ENCODE peak calls at places on chromosomes 2 and 18, in five cellular contexts. One of them, this sample, is unnamed.

GRCh38 chr18:6807504-6808257 is 78.2 kb downstream of the ARHGAP28 start:
- DNase-seq in foreskin fibroblast: no peak
- DNase-seq in brain microvascular endothelial cell: no peak
- DNase-seq in AG04450: no peak
- DNase-seq in transverse colon: no peak
- DNase-seq in this sample: no peak

GRCh38 chr2:24342110-24342910 is 18.0 kb downstream of the ITSN2 start:
- DNase-seq in foreskin fibroblast: peak
- DNase-seq in brain microvascular endothelial cell: peak
- DNase-seq in AG04450: no peak
- DNase-seq in transverse colon: no peak
- DNase-seq in this sample: no peak

GRCh38 chr2:96484096-96484495 is 21.1 kb downstream of the NEURL3 start:
- DNase-seq in foreskin fibroblast: no peak
- DNase-seq in brain microvascular endothelial cell: no peak
- DNase-seq in AG04450: no peak
- DNase-seq in transverse colon: no peak
- DNase-seq in this sample: no peak

GRCh38 chr2:177869209-177869608 is 203.4 kb downstream of the PDE11A start:
- DNase-seq in foreskin fibroblast: no peak
- DNase-seq in brain microvascular endothelial cell: no peak
- DNase-seq in AG04450: no peak
- DNase-seq in transverse colon: no peak
- DNase-seq in this sample: no peak

GRCh38 chr2:129812071-129812470 is 167.4 kb upstream of the RAB6C start:
- DNase-seq in foreskin fibroblast: no peak
- DNase-seq in brain microvascular endothelial cell: no peak
- DNase-seq in AG04450: no peak
- DNase-seq in transverse colon: peak
- DNase-seq in this sample: no peak

GRCh38 chr2:11343626-11344341 is 652 bp downstream of the ROCK2 start:
- DNase-seq in foreskin fibroblast: peak
- DNase-seq in brain microvascular endothelial cell: peak
- DNase-seq in AG04450: no peak
- DNase-seq in transverse colon: peak
- DNase-seq in this sample: no peak

GRCh38 chr2:30336978-30337841 is 105.9 kb downstream of the LBH start:
- DNase-seq in foreskin fibroblast: no peak
- DNase-seq in brain microvascular endothelial cell: no peak
- DNase-seq in AG04450: no peak
- DNase-seq in transverse colon: peak
- DNase-seq in this sample: no peak

GRCh38 chr2:209445485-209445884 is 21.6 kb downstream of the MAP2 start:
- DNase-seq in foreskin fibroblast: no peak
- DNase-seq in brain microvascular endothelial cell: no peak
- DNase-seq in AG04450: no peak
- DNase-seq in transverse colon: no peak
- DNase-seq in this sample: no peak

GRCh38 chr2:186105016-186105415 is 366.4 kb downstream of the FSIP2 start:
- DNase-seq in foreskin fibroblast: no peak
- DNase-seq in brain microvascular endothelial cell: no peak
- DNase-seq in AG04450: no peak
- DNase-seq in transverse colon: no peak
- DNase-seq in this sample: no peak

GRCh38 chr2:235694721-235695601 is 201.1 kb downstream of the AGAP1 start:
- DNase-seq in foreskin fibroblast: no peak
- DNase-seq in brain microvascular endothelial cell: no peak
- DNase-seq in AG04450: no peak
- DNase-seq in transverse colon: no peak
- DNase-seq in this sample: no peak

GRCh38 chr18:48184118-48184517 is 225.1 kb downstream of the ZBTB7C start:
- DNase-seq in foreskin fibroblast: no peak
- DNase-seq in brain microvascular endothelial cell: no peak
- DNase-seq in AG04450: no peak
- DNase-seq in transverse colon: no peak
- DNase-seq in this sample: no peak

GRCh38 chr18:44922968-44923367 is 242.3 kb downstream of the SETBP1 start:
- DNase-seq in foreskin fibroblast: peak
- DNase-seq in brain microvascular endothelial cell: no peak
- DNase-seq in AG04450: no peak
- DNase-seq in transverse colon: no peak
- DNase-seq in this sample: no peak

GRCh38 chr2:19902272-19902730 is 518 bp upstream of the TTC32 start:
- DNase-seq in foreskin fibroblast: no peak
- DNase-seq in brain microvascular endothelial cell: no peak
- DNase-seq in AG04450: no peak
- DNase-seq in transverse colon: no peak
- DNase-seq in this sample: no peak

GRCh38 chr18:55988537-55988936 is 400.5 kb upstream of the TCF4 start:
- DNase-seq in foreskin fibroblast: no peak
- DNase-seq in brain microvascular endothelial cell: peak
- DNase-seq in AG04450: peak
- DNase-seq in transverse colon: no peak
- DNase-seq in this sample: no peak

GRCh38 chr2:195533771-195534642 is 123.0 kb upstream of the SLC39A10 start:
- DNase-seq in foreskin fibroblast: peak
- DNase-seq in brain microvascular endothelial cell: peak
- DNase-seq in AG04450: peak
- DNase-seq in transverse colon: peak
- DNase-seq in this sample: peak

GRCh38 chr2:103808814-103809213 is 1045.1 kb upstream of the POU3F3 start:
- DNase-seq in foreskin fibroblast: no peak
- DNase-seq in brain microvascular endothelial cell: no peak
- DNase-seq in AG04450: no peak
- DNase-seq in transverse colon: no peak
- DNase-seq in this sample: no peak

GRCh38 chr2:78984386-78984785 is 41.1 kb upstream of the REG3G start:
- DNase-seq in foreskin fibroblast: no peak
- DNase-seq in brain microvascular endothelial cell: no peak
- DNase-seq in AG04450: no peak
- DNase-seq in transverse colon: no peak
- DNase-seq in this sample: no peak

GRCh38 chr2:209771474-209772292 is at the start of gene UNC80:
- DNase-seq in foreskin fibroblast: peak
- DNase-seq in brain microvascular endothelial cell: peak
- DNase-seq in AG04450: peak
- DNase-seq in transverse colon: peak
- DNase-seq in this sample: peak

GRCh38 chr2:102839668-102840388 is 78.0 kb downstream of the TMEM182 start:
- DNase-seq in foreskin fibroblast: no peak
- DNase-seq in brain microvascular endothelial cell: peak
- DNase-seq in AG04450: peak
- DNase-seq in transverse colon: no peak
- DNase-seq in this sample: peak

GRCh38 chr2:207810200-207810788 is 40.6 kb upstream of the FZD5 start:
- DNase-seq in foreskin fibroblast: no peak
- DNase-seq in brain microvascular endothelial cell: no peak
- DNase-seq in AG04450: no peak
- DNase-seq in transverse colon: no peak
- DNase-seq in this sample: no peak

GRCh38 chr2:195622966-195623365 is 34.1 kb upstream of the SLC39A10 start:
- DNase-seq in foreskin fibroblast: no peak
- DNase-seq in brain microvascular endothelial cell: no peak
- DNase-seq in AG04450: no peak
- DNase-seq in transverse colon: no peak
- DNase-seq in this sample: no peak

GRCh38 chr2:196234672-196235071 is 63.3 kb upstream of the STK17B start:
- DNase-seq in foreskin fibroblast: peak
- DNase-seq in brain microvascular endothelial cell: peak
- DNase-seq in AG04450: no peak
- DNase-seq in transverse colon: no peak
- DNase-seq in this sample: peak

GRCh38 chr2:145028055-145028630 is 508.2 kb upstream of the ZEB2 start:
- DNase-seq in foreskin fibroblast: no peak
- DNase-seq in brain microvascular endothelial cell: no peak
- DNase-seq in AG04450: no peak
- DNase-seq in transverse colon: no peak
- DNase-seq in this sample: no peak

GRCh38 chr2:190283783-190284182 is 35.8 kb downstream of the HIBCH start:
- DNase-seq in foreskin fibroblast: peak
- DNase-seq in brain microvascular endothelial cell: no peak
- DNase-seq in AG04450: peak
- DNase-seq in transverse colon: no peak
- DNase-seq in this sample: no peak

GRCh38 chr2:126783341-126783740 is 115.3 kb upstream of the TEX51 start:
- DNase-seq in foreskin fibroblast: no peak
- DNase-seq in brain microvascular endothelial cell: no peak
- DNase-seq in AG04450: no peak
- DNase-seq in transverse colon: no peak
- DNase-seq in this sample: no peak

GRCh38 chr2:214226061-214226460 is 184.8 kb upstream of the VWC2L start:
- DNase-seq in foreskin fibroblast: no peak
- DNase-seq in brain microvascular endothelial cell: no peak
- DNase-seq in AG04450: no peak
- DNase-seq in transverse colon: no peak
- DNase-seq in this sample: no peak

GRCh38 chr2:60553496-60553991 is at the start of gene BCL11A:
- DNase-seq in foreskin fibroblast: peak
- DNase-seq in brain microvascular endothelial cell: peak
- DNase-seq in AG04450: peak
- DNase-seq in transverse colon: peak
- DNase-seq in this sample: peak

GRCh38 chr2:130891968-130892367 is 55.3 kb downstream of the ARHGEF4 start:
- DNase-seq in foreskin fibroblast: no peak
- DNase-seq in brain microvascular endothelial cell: no peak
- DNase-seq in AG04450: no peak
- DNase-seq in transverse colon: no peak
- DNase-seq in this sample: no peak

GRCh38 chr2:185608799-185609198 is 129.8 kb upstream of the FSIP2 start:
- DNase-seq in foreskin fibroblast: no peak
- DNase-seq in brain microvascular endothelial cell: peak
- DNase-seq in AG04450: no peak
- DNase-seq in transverse colon: no peak
- DNase-seq in this sample: no peak

GRCh38 chr18:75009296-75009695 is 199.6 kb downstream of the PTGR3 start:
- DNase-seq in foreskin fibroblast: no peak
- DNase-seq in brain microvascular endothelial cell: no peak
- DNase-seq in AG04450: no peak
- DNase-seq in transverse colon: no peak
- DNase-seq in this sample: no peak

GRCh38 chr2:238097988-238098853 is 1.9 kb upstream of the ESPNL start:
- DNase-seq in foreskin fibroblast: peak
- DNase-seq in brain microvascular endothelial cell: no peak
- DNase-seq in AG04450: peak
- DNase-seq in transverse colon: peak
- DNase-seq in this sample: peak

DNA sequence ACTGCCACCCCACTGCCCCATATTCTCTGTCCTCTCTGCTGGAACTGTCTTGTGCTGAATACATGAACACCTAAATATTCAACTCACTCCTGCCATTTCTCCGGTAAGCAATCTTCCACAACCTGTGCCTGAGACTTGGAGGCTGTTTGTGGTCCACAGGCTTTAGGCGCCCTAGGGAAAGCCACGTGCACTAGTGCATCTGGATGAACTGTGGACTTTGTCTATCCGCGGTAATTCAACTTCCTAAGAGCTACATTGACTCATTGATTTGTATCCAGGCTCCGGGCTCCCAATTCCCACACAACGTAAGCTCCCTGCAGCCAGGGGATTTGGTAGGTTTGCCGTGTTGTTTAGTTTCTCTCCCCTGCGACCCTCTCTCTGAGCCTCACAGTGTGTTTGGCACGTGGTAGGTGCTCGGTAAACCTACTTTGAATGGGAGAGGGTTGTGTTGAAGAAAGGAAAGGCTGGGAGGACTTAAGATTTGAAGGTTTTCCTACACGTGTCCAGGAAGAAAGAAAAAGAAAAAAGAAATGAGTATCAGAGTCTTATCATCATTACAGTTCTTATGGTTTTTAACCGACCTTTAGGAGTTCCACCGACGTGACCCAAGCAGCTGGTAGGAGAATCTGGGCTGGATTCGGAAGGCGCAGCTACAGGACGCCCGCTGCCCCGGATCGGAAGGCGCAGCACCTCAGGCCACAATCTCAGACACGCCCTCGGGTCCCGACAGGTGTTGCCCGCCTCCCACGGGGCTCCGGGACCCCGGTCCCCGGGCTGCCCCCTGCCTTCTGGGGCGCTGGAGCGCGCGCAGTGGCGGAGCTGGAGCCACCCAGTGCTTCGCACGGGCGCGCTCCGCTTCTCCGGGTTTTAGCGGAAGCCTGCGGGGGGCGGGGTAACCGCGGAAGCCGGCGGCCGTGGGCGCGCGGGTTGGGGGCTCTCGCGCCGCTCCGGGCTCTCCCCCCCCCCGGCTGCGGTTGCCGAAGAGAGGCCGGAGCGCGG is 718.4 kb downstream of the DPP10 start:
- DNase-seq in foreskin fibroblast: no peak
- DNase-seq in brain microvascular endothelial cell: no peak
- DNase-seq in AG04450: no peak
- DNase-seq in transverse colon: peak
- DNase-seq in this sample: no peak
- H3K4me3 ChIP-seq in foreskin fibroblast: no peak
- H3K4me3 ChIP-seq in brain microvascular endothelial cell: no peak
- H3K4me3 ChIP-seq in AG04450: no peak
- H3K4me3 ChIP-seq in transverse colon: no peak
- H3K4me3 ChIP-seq in this sample: peak

DNA sequence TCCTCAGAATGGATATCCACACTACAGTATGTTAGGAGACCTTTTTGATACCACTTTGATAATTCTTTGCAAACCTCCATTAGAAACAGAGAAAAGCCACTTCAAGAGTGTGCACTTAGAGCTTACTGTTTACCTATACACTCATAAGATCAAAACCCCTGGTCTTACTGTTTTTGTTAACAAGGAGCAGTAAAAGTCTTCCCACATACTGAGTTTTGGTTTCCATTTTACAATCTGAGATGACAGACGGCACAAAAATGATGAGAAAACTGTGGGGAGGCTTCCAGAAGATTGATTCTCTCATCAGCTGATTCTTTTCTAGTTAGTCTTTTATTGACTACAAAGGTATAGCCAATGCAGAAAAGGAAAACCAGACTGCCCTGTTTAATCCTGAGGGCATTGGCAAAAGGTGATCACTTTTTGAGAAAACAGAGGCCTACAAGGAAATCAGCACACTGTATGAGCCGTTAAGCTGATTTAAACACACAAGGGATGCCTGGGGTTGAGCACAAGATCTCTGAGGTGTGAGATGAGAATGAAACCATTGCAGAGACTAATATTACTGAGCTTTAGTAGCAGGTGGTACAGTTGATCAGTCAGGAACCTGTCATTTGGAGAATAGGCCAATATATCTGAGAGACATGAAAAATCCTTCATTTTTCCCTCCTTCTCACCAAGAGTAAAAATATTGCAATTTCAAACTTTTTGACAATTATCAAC is 368.6 kb downstream of the GRB14 start:
- DNase-seq in foreskin fibroblast: no peak
- DNase-seq in brain microvascular endothelial cell: no peak
- DNase-seq in AG04450: no peak
- DNase-seq in transverse colon: no peak
- DNase-seq in this sample: no peak
- TF ChIP-seq CTCF in foreskin fibroblast: no peak
- TF ChIP-seq CTCF in brain microvascular endothelial cell: no peak
- TF ChIP-seq CTCF in AG04450: no peak
- TF ChIP-seq CTCF in transverse colon: no peak
- TF ChIP-seq CTCF in this sample: no peak

GRCh38 chr2:28286678-28287077 is 106.0 kb upstream of the FOSL2 start:
- DNase-seq in foreskin fibroblast: peak
- DNase-seq in brain microvascular endothelial cell: peak
- DNase-seq in AG04450: no peak
- DNase-seq in transverse colon: no peak
- DNase-seq in this sample: no peak
- H3K4me3 ChIP-seq in foreskin fibroblast: no peak
- H3K4me3 ChIP-seq in brain microvascular endothelial cell: no peak
- H3K4me3 ChIP-seq in AG04450: no peak
- H3K4me3 ChIP-seq in transverse colon: no peak
- H3K4me3 ChIP-seq in this sample: no peak

GRCh38 chr2:74138952-74139323 is 8.8 kb downstream of the BOLA3 start:
- DNase-seq in foreskin fibroblast: no peak
- DNase-seq in brain microvascular endothelial cell: no peak
- DNase-seq in AG04450: no peak
- DNase-seq in transverse colon: no peak
- DNase-seq in this sample: no peak
- TF ChIP-seq CTCF in foreskin fibroblast: no peak
- TF ChIP-seq CTCF in brain microvascular endothelial cell: peak
- TF ChIP-seq CTCF in AG04450: peak
- TF ChIP-seq CTCF in transverse colon: no peak
- TF ChIP-seq CTCF in this sample: no peak